ENCODE peak calls at places on chromosome 9, in eight cellular contexts. X, V, F, A, D, M, O and L are unnamed samples.

GRCh38 chr9:109906766-109907382 is 126.9 kb downstream of the PALM2AKAP2 start:
- DNase-seq in X (no peak), V (peak; percentile 39), F (peak; percentile 45), A (no peak), D (no peak), M (no peak), O (no peak), L (no peak)

GRCh38 chr9:34500623-34501267 is 22.0 kb downstream of the ENHO start:
- DNase-seq in X (peak; percentile 68), V (peak; percentile 28), F (peak; percentile 47), A (peak; percentile 74), D (no peak), M (peak; percentile 59), O (no peak), L (no peak)

GRCh38 chr9:87180361-87180760 is 233.1 kb upstream of the GAS1 start:
- DNase-seq in X (no peak), V (no peak), F (no peak), A (no peak), D (no peak), M (no peak), O (no peak), L (no peak)

GRCh38 chr9:87885484-87886189 is 3.0 kb downstream of the SPATA31E1 start:
- DNase-seq in X (no peak), V (no peak), F (no peak), A (no peak), D (no peak), M (no peak), O (peak; percentile 23), L (no peak)

GRCh38 chr9:137397675-137398423 is 25.1 kb downstream of the EXD3 start:
- DNase-seq in X (no peak), V (no peak), F (no peak), A (no peak), D (no peak), M (no peak), O (no peak), L (no peak)

GRCh38 chr9:121707477-121708424 is 56.3 kb downstream of the DAB2IP start:
- DNase-seq in X (no peak), V (no peak), F (no peak), A (peak; percentile 56), D (no peak), M (no peak), O (no peak), L (no peak)

GRCh38 chr9:121559183-121559582 is 59.5 kb upstream of the GGTA1 start:
- DNase-seq in X (no peak), V (peak; percentile 57), F (peak; percentile 38), A (no peak), D (no peak), M (peak; percentile 38), O (no peak), L (no peak)

GRCh38 chr9:9612270-9612669 is 1000.5 kb downstream of the PTPRD start:
- DNase-seq in X (no peak), V (no peak), F (no peak), A (no peak), D (no peak), M (no peak), O (no peak), L (no peak)

GRCh38 chr9:133127340-133127981 is 6.4 kb upstream of the RALGDS start:
- DNase-seq in X (no peak), V (no peak), F (no peak), A (no peak), D (peak; percentile 91), M (peak; percentile 89), O (peak; percentile 82), L (peak; percentile 72)

GRCh38 chr9:93508207-93508606 is 54.8 kb upstream of the FAM120AOS start:
- DNase-seq in X (no peak), V (no peak), F (no peak), A (no peak), D (no peak), M (no peak), O (no peak), L (no peak)

GRCh38 chr9:128408963-128409431 is 11.7 kb upstream of the CERCAM start:
- DNase-seq in X (no peak), V (no peak), F (no peak), A (no peak), D (no peak), M (no peak), O (no peak), L (no peak)

GRCh38 chr9:135151905-135152304 is 64.4 kb downstream of the OLFM1 start:
- DNase-seq in X (no peak), V (no peak), F (no peak), A (no peak), D (no peak), M (no peak), O (no peak), L (no peak)

GRCh38 chr9:133031496-133031911 is 707 bp downstream of the GTF3C5 start:
- DNase-seq in X (no peak), V (no peak), F (no peak), A (no peak), D (no peak), M (no peak), O (peak; percentile 12), L (no peak)

GRCh38 chr9:37002413-37003217 is 31.5 kb downstream of the PAX5 start:
- DNase-seq in X (no peak), V (no peak), F (no peak), A (no peak), D (no peak), M (no peak), O (no peak), L (no peak)

GRCh38 chr9:83154087-83154736 is 91.3 kb upstream of the RASEF start:
- DNase-seq in X (no peak), V (peak; percentile 56), F (peak; percentile 4), A (no peak), D (no peak), M (peak; percentile 62), O (no peak), L (no peak)

GRCh38 chr9:64066736-64067368 is 1218.2 kb downstream of the FOXD4L5 start:
- DNase-seq in X (no peak), V (no peak), F (no peak), A (no peak), D (no peak), M (no peak), O (no peak), L (no peak)

GRCh38 chr9:84404095-84404686 is 63.6 kb upstream of the SLC28A3 start:
- DNase-seq in X (no peak), V (no peak), F (no peak), A (peak; percentile 74), D (no peak), M (peak; percentile 34), O (no peak), L (no peak)

GRCh38 chr9:1046639-1047604 is 3.2 kb upstream of the DMRT2 start:
- DNase-seq in X (no peak), V (no peak), F (no peak), A (peak; percentile 22), D (no peak), M (no peak), O (no peak), L (no peak)

GRCh38 chr9:31683126-31683525 is 701.3 kb upstream of the ACO1 start:
- DNase-seq in X (no peak), V (no peak), F (no peak), A (no peak), D (no peak), M (no peak), O (no peak), L (no peak)

DNA sequence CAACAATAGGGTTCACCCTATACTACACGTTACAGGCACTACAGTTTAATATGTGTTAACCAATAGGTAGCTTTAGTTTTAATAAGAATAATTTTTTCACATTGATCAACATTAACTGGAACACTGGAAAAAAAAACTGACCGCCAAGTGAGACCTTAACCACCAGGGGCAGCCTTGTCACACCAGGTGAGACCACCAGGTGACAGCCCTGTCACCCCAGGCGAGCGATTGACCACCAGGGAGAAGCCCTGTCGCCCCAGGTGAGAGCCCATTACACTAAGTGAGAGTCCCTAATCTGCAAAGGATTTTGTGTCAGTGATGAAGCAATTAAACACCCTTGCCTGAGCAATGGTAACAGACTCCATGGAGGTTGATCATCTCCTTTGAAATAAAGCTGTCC is 75.4 kb upstream of the SYK start:
- DNase-seq in X (no peak), V (no peak), F (no peak), A (no peak), D (no peak), M (no peak), O (no peak), L (no peak)
- TF ChIP-seq CTCF in X (no peak), V (no peak), F (no peak), A (peak; percentile 25), D (no peak), M (no peak), O (no peak), L (no peak)

GRCh38 chr9:77897292-77897691 is 134.3 kb downstream of the GNAQ start:
- DNase-seq in X (no peak), V (peak; percentile 6), F (peak; percentile 47), A (no peak), D (no peak), M (peak; percentile 48), O (no peak), L (no peak)
- TF ChIP-seq CTCF in X (no peak), V (peak; percentile 55), F (peak; percentile 22), A (no peak), D (peak; percentile 10), M (no peak), O (peak; percentile 4), L (no peak)

DNA sequence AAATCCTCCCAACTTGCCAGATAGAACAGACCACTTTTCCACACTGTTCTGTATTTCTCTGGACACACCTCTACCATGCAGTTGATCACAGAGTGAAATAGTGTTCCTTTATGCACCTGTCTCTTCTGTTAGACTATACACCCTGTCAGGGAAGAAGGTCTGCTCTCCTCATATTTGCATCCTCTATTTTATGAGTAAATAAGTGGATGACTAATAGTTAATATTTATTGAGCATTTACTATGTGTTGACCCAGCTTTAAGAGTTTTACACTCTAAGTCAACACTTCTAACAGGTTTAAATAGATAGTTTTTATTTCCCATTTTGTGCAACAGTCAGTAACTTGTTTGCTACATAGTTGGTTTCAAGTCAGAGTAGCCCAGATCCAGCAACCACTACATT is 452.8 kb upstream of the MPDZ start:
- DNase-seq in X (no peak), V (no peak), F (no peak), A (no peak), D (no peak), M (no peak), O (no peak), L (no peak)
- TF ChIP-seq CTCF in X (no peak), V (no peak), F (no peak), A (no peak), D (no peak), M (no peak), O (no peak), L (no peak)

GRCh38 chr9:73667749-73668148 is 516.1 kb downstream of the ANXA1 start:
- DNase-seq in X (no peak), V (no peak), F (no peak), A (no peak), D (no peak), M (no peak), O (no peak), L (no peak)
- TF ChIP-seq CTCF in X (no peak), V (peak; percentile 49), F (no peak), A (no peak), D (no peak), M (no peak), O (no peak), L (peak; percentile 20)

GRCh38 chr9:123102380-123103113 is 69.1 kb downstream of the GPR21 start:
- DNase-seq in X (no peak), V (peak; percentile 12), F (no peak), A (no peak), D (no peak), M (no peak), O (no peak), L (no peak)
- TF ChIP-seq CTCF in X (no peak), V (peak; percentile 43), F (peak; percentile 17), A (peak; percentile 43), D (peak; percentile 54), M (no peak), O (peak; percentile 25), L (no peak)